ENCODE peak calls at places on chromosomes 12 and 14, in seven cellular contexts. T is NCI-H345, W is NCI-H187, L is GM13976, M is lower lobe of right lung, J is upper lobe of right lung, U is left cardiac atrium. H is an unnamed sample.
A peak's percentile ranks its signal among the peaks of the same experiment; 100 is the strongest.

GRCh38 chr12:109818900-109819500 is 14.2 kb downstream of the TRPV4 start:
- DNase-seq in T (peak; percentile 8), J (no peak), U (no peak), W (no peak), M (no peak), L (no peak), H (no peak)

GRCh38 chr14:67345583-67345982 is 14.0 kb downstream of the ATP6V1D start:
- DNase-seq in W (no peak), U (no peak), L (no peak), T (no peak), J (no peak), M (no peak), H (no peak)

GRCh38 chr14:96581902-96582640 is 79.9 kb downstream of the PAPOLA start:
- DNase-seq in U (no peak), W (no peak), T (no peak), J (no peak), L (peak; percentile 8), M (no peak), H (no peak)

GRCh38 chr12:69792533-69792932 is 32.5 kb upstream of the MYRFL start:
- DNase-seq in L (no peak), M (no peak), U (no peak), W (no peak), J (no peak), T (no peak), H (no peak)

GRCh38 chr12:76866726-76867125 is 12.1 kb downstream of the CSRP2 start:
- DNase-seq in T (no peak), L (no peak), U (no peak), W (peak; percentile 12), M (no peak), J (no peak), H (no peak)

GRCh38 chr14:61609143-61609851 is 86.0 kb upstream of the HIF1A start:
- DNase-seq in U (no peak), W (no peak), T (peak; percentile 18), M (no peak), J (no peak), L (no peak), H (no peak)

GRCh38 chr12:57276935-57277563 is 26.1 kb upstream of the STAC3 start:
- DNase-seq in U (no peak), T (peak; percentile 2), J (no peak), W (no peak), L (peak; percentile 32), M (no peak), H (no peak)

GRCh38 chr12:15701721-15702156 is 87.4 kb downstream of the EPS8 start:
- DNase-seq in M (no peak), W (no peak), U (no peak), T (no peak), J (no peak), L (no peak), H (no peak)

GRCh38 chr12:56334490-56334793 is 642 bp upstream of the PAN2 start:
- DNase-seq in M (no peak), W (no peak), J (no peak), L (no peak), U (no peak), T (no peak), H (peak; percentile 27)

GRCh38 chr14:38824691-38825090 is 278.3 kb downstream of the SEC23A start:
- DNase-seq in M (no peak), W (no peak), L (no peak), T (no peak), U (no peak), J (no peak), H (no peak)

GRCh38 chr14:84144166-84144565 is 1385.8 kb upstream of the FLRT2 start:
- DNase-seq in M (no peak), W (no peak), J (no peak), L (no peak), U (no peak), T (no peak), H (no peak)

GRCh38 chr14:87877877-87878276 is 115.1 kb downstream of the GALC start:
- DNase-seq in T (no peak), U (no peak), M (no peak), J (no peak), W (no peak), L (no peak), H (no peak)

GRCh38 chr14:32478027-32478426 is 148.9 kb downstream of the AKAP6 start:
- DNase-seq in L (no peak), M (no peak), J (no peak), T (no peak), W (no peak), U (no peak), H (no peak)

GRCh38 chr14:65476290-65476941 is 63.9 kb downstream of the FUT8 start:
- DNase-seq in W (no peak), J (no peak), L (no peak), T (no peak), U (no peak), M (no peak), H (no peak)

GRCh38 chr14:67395086-67395875 is 16.7 kb downstream of the PLEK2 start:
- DNase-seq in M (no peak), W (no peak), T (no peak), J (no peak), L (no peak), U (no peak), H (no peak)

GRCh38 chr12:116731801-116732200 is 6.1 kb downstream of the SPRING1 start:
- DNase-seq in U (no peak), L (no peak), W (no peak), J (no peak), M (no peak), T (no peak), H (no peak)

GRCh38 chr12:89384050-89384749 is 31.9 kb upstream of the DUSP6 start:
- DNase-seq in M (peak; percentile 56), J (no peak), L (no peak), T (peak; percentile 26), U (peak; percentile 46), W (no peak), H (no peak)

GRCh38 chr14:28754209-28754985 is 12.2 kb upstream of the FOXG1 start:
- DNase-seq in W (peak; percentile 48), U (no peak), L (peak; percentile 55), J (no peak), T (peak; percentile 57), M (no peak), H (peak; percentile 67)